ENCODE peak calls at places on chromosomes 1 and 21, in ten cellular contexts. X is tibial artery; V is GM19239; R is cardiac fibroblast; E is T1000; T is cardiac muscle cell; F is iPS DF 6.9; I is hypothalamus; O is activated CD4-positive, CD25-positive, alpha-beta regulatory T cell; W is pancreas. H is an unnamed sample.

GRCh38 chr1:19044975-19045831 is 88.7 kb upstream of the IFFO2 start:
- DNase-seq in T (no peak), I (peak; percentile 37), F (no peak), O (no peak), V (no peak), R (peak; percentile 86), E (peak; percentile 52), X (no peak), W (no peak), H (no peak)

GRCh38 chr1:16248603-16249534 is 11.9 kb upstream of the CPLANE2 start:
- DNase-seq in O (no peak), V (peak; percentile 58), I (peak; percentile 79), R (peak; percentile 75), E (no peak), F (no peak), X (peak; percentile 95), T (peak; percentile 86), W (peak; percentile 92), H (peak; percentile 85)

GRCh38 chr1:192766876-192767275 is 42.0 kb upstream of the RGS2 start:
- DNase-seq in W (no peak), I (no peak), T (no peak), R (no peak), X (no peak), F (no peak), O (no peak), E (no peak), V (no peak), H (no peak)

GRCh38 chr1:2803931-2804627 is 2.6 kb upstream of the TTC34 start:
- DNase-seq in V (no peak), W (no peak), F (no peak), O (no peak), T (no peak), R (no peak), I (no peak), X (no peak), E (no peak), H (peak; percentile 40)

GRCh38 chr21:46116189-46116845 is 18.4 kb downstream of the COL6A2 start:
- DNase-seq in W (no peak), R (no peak), O (no peak), I (no peak), V (no peak), F (no peak), E (no peak), X (peak; percentile 62), T (no peak), H (peak; percentile 46)

GRCh38 chr1:53683986-53684740 is 54.8 kb downstream of the GLIS1 start:
- DNase-seq in O (no peak), R (no peak), F (no peak), E (no peak), X (no peak), W (no peak), T (peak; percentile 41), I (no peak), V (no peak), H (no peak)

GRCh38 chr1:177966199-177966598 is 3.7 kb downstream of the SEC16B start:
- DNase-seq in W (no peak), V (no peak), T (no peak), E (no peak), F (no peak), X (no peak), O (no peak), I (no peak), R (no peak), H (no peak)

GRCh38 chr1:244171241-244171985 is 120.3 kb downstream of the ZBTB18 start:
- DNase-seq in W (peak; percentile 49), R (no peak), O (no peak), X (no peak), E (no peak), F (no peak), I (peak; percentile 18), V (no peak), T (no peak), H (no peak)

GRCh38 chr1:1058088-1058905 is 15.8 kb downstream of the RNF223 start:
- DNase-seq in V (no peak), T (no peak), F (no peak), I (no peak), W (no peak), O (no peak), R (no peak), E (no peak), X (no peak), H (no peak)

GRCh38 chr1:27021347-27022031 is 8.8 kb upstream of the TENT5B start:
- DNase-seq in X (no peak), R (no peak), I (no peak), V (no peak), W (no peak), E (no peak), T (no peak), O (no peak), F (no peak), H (no peak)

H was measured in sciatic nerve.